ENCODE peak calls at places on chromosomes 3 and 15, in six cellular contexts. L is retina; Y is activated CD4-positive, alpha-beta T cell treated with anti-CD3 and anti-CD28 coated beads for 1 hour; H is activated T-helper 1 cell treated with anti-CD3 and anti-CD28 coated beads, Interleukin-12 subunit alpha, Interleukin-12 subunit beta, Interleukin-2, Interleukin-4 antibody, amounts not matched to agents 30 ng/mL and 10 ng/mL and 1 ng/mL, durations not matched to agents 14 hours and 24 hours and 36 hours; N is fibroblast of villous mesenchyme; Z is ovary. K is an unnamed sample.

GRCh38 chr15:66875588-66876422 is 173.8 kb downstream of the SMAD6 start:
- DNase-seq in H (no peak), L (no peak), N (no peak), Y (no peak), Z (no peak), K (no peak)

GRCh38 chr3:194266658-194267005 is 84.5 kb downstream of the CPN2 start:
- DNase-seq in N (no peak), L (peak), Z (peak), Y (no peak), H (no peak), K (no peak)

GRCh38 chr3:58084788-58085543 is 76.7 kb downstream of the FLNB start:
- DNase-seq in N (no peak), H (no peak), Z (no peak), L (no peak), Y (no peak), K (no peak)

GRCh38 chr3:36843065-36844051 is 79.0 kb upstream of the DCLK3 start:
- DNase-seq in L (no peak), H (peak), Y (no peak), N (peak), Z (no peak), K (peak)

GRCh38 chr3:33194303-33194702 is 24.3 kb downstream of the SUSD5 start:
- DNase-seq in Z (no peak), Y (no peak), L (no peak), H (no peak), N (no peak), K (no peak)

GRCh38 chr15:57570340-57570739 is 21.4 kb upstream of the MYZAP start:
- DNase-seq in H (no peak), L (no peak), Z (no peak), N (no peak), Y (no peak), K (no peak)

GRCh38 chr3:8724108-8724752 is 9.4 kb upstream of the CAV3 start:
- DNase-seq in Y (no peak), N (no peak), H (no peak), L (no peak), Z (no peak), K (no peak)

GRCh38 chr15:98803228-98804056 is 155.1 kb downstream of the IGF1R start:
- DNase-seq in L (no peak), N (no peak), H (no peak), Y (no peak), Z (no peak), K (no peak)

GRCh38 chr15:89416339-89417183 is 79.8 kb downstream of the RHCG start:
- DNase-seq in L (peak), Z (peak), Y (peak), H (peak), N (peak), K (peak)

GRCh38 chr3:13707456-13707855 is 158.5 kb downstream of the FBLN2 start:
- DNase-seq in Y (no peak), H (no peak), N (no peak), Z (peak), L (no peak), K (no peak)

GRCh38 chr15:29344474-29344873 is 74.9 kb upstream of the NSMCE3 start:
- DNase-seq in Y (no peak), L (no peak), H (no peak), N (no peak), Z (no peak), K (no peak)

GRCh38 chr15:39770748-39771689 is 11.6 kb downstream of the FSIP1 start:
- DNase-seq in H (no peak), L (no peak), Z (peak), Y (no peak), N (peak), K (no peak)

GRCh38 chr3:172287811-172288477 is 160.3 kb downstream of the GHSR start:
- DNase-seq in L (no peak), H (no peak), Z (no peak), N (no peak), Y (no peak), K (no peak)

GRCh38 chr15:88908697-88909621 is 4.2 kb downstream of the MFGE8 start:
- DNase-seq in H (no peak), N (peak), L (no peak), Y (no peak), Z (peak), K (peak)